ENCODE peak calls at places on chromosomes 13 and 19, in eight cellular contexts. R is GM20000, V is K562, X is omental fat pad, T is body of pancreas, O is keratinocyte, B is fibroblast of mammary gland, I is fibroblast of the aortic adventitia. G is an unnamed sample.

GRCh38 chr13:111031531-111031961 is 83.6 kb upstream of the ARHGEF7 start:
- DNase-seq in B (peak), R (no peak), V (no peak), X (no peak), O (no peak), T (no peak), I (peak), G (no peak)

GRCh38 chr13:73870970-73871935 is 263.0 kb downstream of the KLF12 start:
- DNase-seq in T (no peak), B (peak), O (no peak), V (no peak), I (peak), R (no peak), X (no peak), G (no peak)

GRCh38 chr19:43470288-43470687 is 4.9 kb upstream of the LYPD3 start:
- DNase-seq in X (no peak), T (no peak), V (no peak), I (peak), R (no peak), B (peak), O (no peak), G (no peak)

GRCh38 chr13:22060187-22060586 is 389.3 kb downstream of the FGF9 start:
- DNase-seq in X (no peak), B (no peak), V (no peak), O (no peak), I (no peak), T (no peak), R (no peak), G (no peak)

GRCh38 chr13:89695343-89696257 is 1651.9 kb upstream of the MIR17HG start:
- DNase-seq in T (peak), X (no peak), B (peak), I (peak), V (peak), R (peak), O (peak), G (peak)

GRCh38 chr19:39951686-39952085 is 17.3 kb upstream of the FCGBP start:
- DNase-seq in R (no peak), B (peak), X (no peak), V (no peak), O (no peak), I (peak), T (no peak), G (no peak)

GRCh38 chr13:95197548-95197947 is 103.7 kb downstream of the ABCC4 start:
- DNase-seq in B (no peak), V (no peak), X (no peak), O (no peak), T (no peak), I (no peak), R (no peak), G (no peak)

GRCh38 chr13:114116734-114117133 is 15.7 kb downstream of the RASA3 start:
- DNase-seq in B (no peak), V (no peak), I (no peak), O (no peak), X (no peak), T (no peak), R (no peak), G (no peak)

GRCh38 chr13:27774169-27774568 is 18.1 kb upstream of the GSX1 start:
- DNase-seq in I (no peak), V (no peak), B (no peak), O (no peak), T (no peak), R (no peak), X (no peak), G (peak)

GRCh38 chr19:40219721-40220276 is 1.6 kb upstream of the TTC9B start:
- DNase-seq in T (no peak), I (peak), B (peak), V (no peak), X (no peak), R (no peak), O (no peak), G (no peak)

GRCh38 chr19:38534574-38534973 is 83.2 kb downstream of the MAP4K1 start:
- DNase-seq in X (no peak), I (no peak), R (no peak), V (no peak), T (no peak), O (no peak), B (no peak), G (no peak)

GRCh38 chr19:45814166-45814780 is 835 bp downstream of the RSPH6A start:
- DNase-seq in B (peak), R (no peak), O (peak), X (no peak), V (no peak), T (no peak), I (no peak), G (no peak)

GRCh38 chr19:27971071-27971470 is 1241.9 kb downstream of the UQCRFS1 start:
- DNase-seq in T (no peak), X (no peak), B (no peak), V (no peak), I (peak), O (no peak), R (no peak), G (no peak)

GRCh38 chr19:27962260-27962659 is 1250.7 kb downstream of the UQCRFS1 start:
- DNase-seq in B (peak), X (no peak), T (no peak), R (no peak), O (no peak), I (no peak), V (no peak), G (no peak)

GRCh38 chr19:27971869-27972268 is 1241.1 kb downstream of the UQCRFS1 start:
- DNase-seq in V (no peak), X (no peak), I (no peak), O (no peak), R (no peak), B (no peak), T (no peak), G (no peak)

GRCh38 chr19:27964165-27964564 is 1248.8 kb downstream of the UQCRFS1 start:
- DNase-seq in R (no peak), O (no peak), B (peak), V (no peak), I (peak), T (no peak), X (no peak), G (no peak)

GRCh38 chr19:27966390-27966816 is 1246.5 kb downstream of the UQCRFS1 start:
- DNase-seq in I (peak), X (no peak), B (peak), T (no peak), O (no peak), R (no peak), V (peak), G (no peak)
- TF ChIP-seq CTCF in I (peak), X (no peak), B (peak), T (peak), O (no peak), R (peak), V (peak), G (peak)

GRCh38 chr19:35959040-35959967 is 23.1 kb downstream of the LRFN3 start:
- DNase-seq in O (no peak), V (peak), I (no peak), B (no peak), X (no peak), T (peak), R (peak), G (peak)
- TF ChIP-seq CTCF in O (peak), V (peak), I (no peak), B (no peak), X (no peak), T (peak), R (peak), G (peak)

GRCh38 chr19:16383584-16384161 is 59.0 kb downstream of the KLF2 start:
- DNase-seq in O (no peak), T (no peak), X (no peak), B (no peak), R (peak), I (no peak), V (no peak), G (no peak)
- TF ChIP-seq CTCF in O (no peak), T (no peak), X (no peak), B (no peak), R (no peak), I (no peak), V (no peak), G (no peak)

GRCh38 chr19:24033308-24033961 is 53.6 kb upstream of the ZNF254 start:
- DNase-seq in R (peak), T (peak), I (peak), X (peak), V (peak), B (peak), O (no peak), G (peak)
- TF ChIP-seq CTCF in R (no peak), T (no peak), I (no peak), X (no peak), V (no peak), B (no peak), O (no peak), G (no peak)

DNA sequence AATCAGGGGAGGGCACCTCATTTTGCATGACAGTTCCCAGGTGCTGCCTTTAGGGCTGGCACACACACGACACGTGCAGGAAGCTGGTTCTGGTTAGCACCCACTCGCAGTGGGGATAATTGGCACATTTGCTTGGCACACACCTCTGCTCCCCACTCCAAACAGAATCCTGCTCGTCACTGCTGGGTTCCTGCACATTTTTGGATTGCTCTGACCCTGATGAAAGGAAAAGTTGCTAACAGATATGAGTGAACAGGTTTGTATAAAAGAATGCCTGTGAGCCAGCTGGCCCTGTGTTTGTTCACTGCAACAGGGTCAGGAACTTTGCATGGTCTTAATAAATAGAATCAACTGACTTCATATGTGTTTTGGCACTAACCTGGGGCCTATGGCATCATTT is 1500.4 kb downstream of the EFNB2 start:
- DNase-seq in O (no peak), R (no peak), I (no peak), X (no peak), B (no peak), T (peak), V (no peak), G (no peak)
- TF ChIP-seq CTCF in O (no peak), R (no peak), I (no peak), X (no peak), B (no peak), T (no peak), V (no peak), G (no peak)

G was measured in GM13976.